ENCODE peak calls at places on chromosomes 3 and 15, in eight cellular contexts. Z, T, Q, L, N, W, E and X are unnamed samples.

GRCh38 chr15:90219421-90220141 is 14.2 kb downstream of the CIB1 start:
- DNase-seq in Z (no peak), W (no peak), N (no peak), L (peak), T (no peak), E (peak), Q (no peak), X (no peak)

GRCh38 chr3:11145888-11146287 is 8.4 kb upstream of the HRH1 start:
- DNase-seq in L (no peak), Q (peak), T (no peak), W (peak), E (no peak), N (no peak), Z (peak), X (no peak)

GRCh38 chr15:89533861-89534544 is 37.6 kb upstream of the RHCG start:
- DNase-seq in Q (no peak), T (no peak), Z (peak), E (no peak), L (no peak), N (no peak), W (no peak), X (no peak)

GRCh38 chr15:50676799-50677483 is 9.7 kb downstream of the TRPM7 start:
- DNase-seq in Q (peak), E (no peak), Z (peak), T (no peak), L (no peak), N (no peak), W (peak), X (no peak)

GRCh38 chr3:15659254-15659975 is 57.9 kb downstream of the BTD start:
- DNase-seq in W (no peak), T (no peak), E (no peak), L (no peak), Q (no peak), N (no peak), Z (no peak), X (no peak)

GRCh38 chr3:132772252-132772651 is 50.0 kb upstream of the NPHP3 start:
- DNase-seq in T (no peak), Q (no peak), W (no peak), N (no peak), L (no peak), Z (no peak), E (no peak), X (no peak)

GRCh38 chr15:58332676-58333400 is 99.0 kb upstream of the LIPC start:
- DNase-seq in N (no peak), Q (peak), L (no peak), Z (peak), T (no peak), W (peak), E (no peak), X (no peak)

GRCh38 chr3:10964537-10965167 is 27.9 kb upstream of the SLC6A1 start:
- DNase-seq in T (no peak), Q (no peak), L (peak), E (peak), N (no peak), W (no peak), Z (peak), X (no peak)

GRCh38 chr15:27414168-27414870 is 443.3 kb downstream of the GABRG3 start:
- DNase-seq in Q (no peak), Z (no peak), T (no peak), N (no peak), L (no peak), E (no peak), W (no peak), X (no peak)

GRCh38 chr3:129182390-129183180 is 1.1 kb downstream of the CNBP start:
- DNase-seq in E (no peak), W (no peak), T (no peak), N (no peak), Z (peak), L (no peak), Q (peak), X (no peak)

GRCh38 chr15:85727068-85727467 is 67.7 kb downstream of the KLHL25 start:
- DNase-seq in W (no peak), T (no peak), L (no peak), N (no peak), E (no peak), Z (no peak), Q (no peak), X (no peak)

GRCh38 chr15:65072027-65072426 is 4.2 kb upstream of the RASL12 start:
- DNase-seq in L (no peak), Z (peak), T (no peak), W (no peak), N (no peak), E (no peak), Q (no peak), X (no peak)

GRCh38 chr3:196789773-196790419 is 50.2 kb downstream of the PAK2 start:
- DNase-seq in Q (no peak), L (no peak), W (no peak), T (no peak), Z (no peak), N (no peak), E (no peak), X (no peak)